ENCODE peak calls at places on chromosomes 1 and 21, in five cellular contexts. N, B, P, W and M are unnamed samples.

GRCh38 chr21:31974454-31974985 is 101.7 kb downstream of the HUNK start:
- DNase-seq in B (no peak), N (no peak), P (no peak), W (no peak), M (no peak)

GRCh38 chr1:1627261-1627841 is 4.6 kb upstream of the MMP23B start:
- DNase-seq in W (no peak), P (no peak), N (no peak), B (no peak), M (no peak)

GRCh38 chr1:29258189-29258973 is 22.1 kb downstream of the PTPRU start:
- DNase-seq in P (peak; percentile 82), B (no peak), W (no peak), N (no peak), M (no peak)

GRCh38 chr1:9600861-9601834 is 12.4 kb downstream of the TMEM201 start:
- DNase-seq in P (no peak), B (no peak), N (no peak), W (no peak), M (no peak)

GRCh38 chr1:180632326-180633088 is 685 bp downstream of the XPR1 start:
- DNase-seq in N (no peak), W (no peak), B (peak; percentile 51), P (peak; percentile 74), M (peak; percentile 73)

GRCh38 chr1:42779725-42780124 is 5.1 kb upstream of the TMEM269 start:
- DNase-seq in N (no peak), B (no peak), P (no peak), W (no peak), M (no peak)

GRCh38 chr1:151455966-151456365 is 3.3 kb downstream of the POGZ start:
- DNase-seq in W (no peak), P (no peak), N (peak; percentile 16), B (no peak), M (no peak)

GRCh38 chr1:236686815-236687160 is 489 bp downstream of the ACTN2 start:
- DNase-seq in B (no peak), N (no peak), P (peak; percentile 46), W (no peak), M (peak; percentile 30)

GRCh38 chr1:159175571-159175970 is 4.2 kb downstream of the CADM3 start:
- DNase-seq in P (no peak), W (no peak), N (no peak), B (no peak), M (no peak)

GRCh38 chr1:247293047-247293446 is 37.2 kb downstream of the VN1R5 start:
- DNase-seq in B (no peak), N (peak; percentile 12), W (peak; percentile 70), P (peak; percentile 52), M (no peak)

GRCh38 chr1:11013160-11013531 is 692 bp downstream of the TARDBP start:
- DNase-seq in P (no peak), W (peak; percentile 27), N (peak; percentile 13), B (no peak), M (no peak)

GRCh38 chr1:43537423-43538142 is 6.9 kb downstream of the PTPRF start:
- DNase-seq in N (no peak), W (peak; percentile 19), B (no peak), P (no peak), M (no peak)

GRCh38 chr1:33306061-33306460 is 14.8 kb downstream of the A3GALT2 start:
- DNase-seq in W (no peak), N (no peak), P (no peak), B (no peak), M (no peak)

GRCh38 chr1:201917362-201918033 is 28.8 kb downstream of the SHISA4 start:
- DNase-seq in N (peak; percentile 97), W (peak; percentile 75), P (no peak), B (no peak), M (peak; percentile 60)

GRCh38 chr21:46066843-46067331 is 31.0 kb upstream of the COL6A2 start:
- DNase-seq in P (peak; percentile 33), B (no peak), N (peak; percentile 73), W (no peak), M (peak; percentile 73)

GRCh38 chr1:46172321-46172720 is 2.6 kb upstream of the TSPAN1 start:
- DNase-seq in W (no peak), N (no peak), B (no peak), P (no peak), M (no peak)

GRCh38 chr1:27106561-27107323 is 48.2 kb downstream of the SLC9A1 start:
- DNase-seq in W (no peak), P (no peak), N (no peak), B (no peak), M (no peak)

GRCh38 chr1:173393655-173393993 is 83.5 kb upstream of the PRDX6 start:
- DNase-seq in W (peak; percentile 80), N (peak; percentile 93), P (no peak), B (no peak), M (no peak)

GRCh38 chr1:3987669-3988235 is 87.7 kb upstream of the C1orf174 start:
- DNase-seq in N (no peak), W (no peak), B (no peak), P (no peak), M (no peak)

GRCh38 chr1:172638885-172639831 is 19.7 kb upstream of the FASLG start:
- DNase-seq in B (no peak), P (no peak), N (peak; percentile 53), W (peak; percentile 94), M (peak; percentile 55)

GRCh38 chr1:205689479-205689878 is 9.2 kb upstream of the SLC45A3 start:
- DNase-seq in W (no peak), P (peak; percentile 51), N (no peak), B (no peak), M (no peak)